ENCODE peak calls at places on chromosome 18, in ten cellular contexts. One of them, this sample, is unnamed. For H3K9me3, the result is how much of the 10 kb centered on the place peaks cover.

GRCh38 chr18:43774497-43774896 is 497.2 kb upstream of the SYT4 start:
- DNase-seq in endodermal cell: no peak
- DNase-seq in heart right ventricle: no peak
- DNase-seq in HepG2: no peak
- DNase-seq in endothelial cell of umbilical vein: no peak
- DNase-seq in K562: no peak
- DNase-seq in fibroblast of lung: no peak
- DNase-seq in psoas muscle: no peak
- DNase-seq in sigmoid colon: no peak
- DNase-seq in cardiac muscle cell: no peak
- DNase-seq in this sample: no peak

GRCh38 chr18:57906852-57907251 is 103.7 kb upstream of the ATP8B1 start:
- DNase-seq in psoas muscle: no peak
- DNase-seq in cardiac muscle cell: no peak
- DNase-seq in K562: peak
- DNase-seq in fibroblast of lung: no peak
- DNase-seq in endothelial cell of umbilical vein: no peak
- DNase-seq in endodermal cell: peak
- DNase-seq in HepG2: no peak
- DNase-seq in sigmoid colon: no peak
- DNase-seq in heart right ventricle: no peak
- DNase-seq in this sample: no peak

GRCh38 chr18:50042611-50043010 is 152.3 kb downstream of the MYO5B start:
- DNase-seq in psoas muscle: no peak
- DNase-seq in heart right ventricle: no peak
- DNase-seq in cardiac muscle cell: no peak
- DNase-seq in endodermal cell: no peak
- DNase-seq in K562: no peak
- DNase-seq in endothelial cell of umbilical vein: no peak
- DNase-seq in fibroblast of lung: no peak
- DNase-seq in HepG2: no peak
- DNase-seq in sigmoid colon: no peak
- DNase-seq in this sample: no peak

GRCh38 chr18:26714739-26715138 is 150.8 kb downstream of the AQP4 start:
- DNase-seq in endodermal cell: no peak
- DNase-seq in K562: no peak
- DNase-seq in psoas muscle: no peak
- DNase-seq in HepG2: no peak
- DNase-seq in fibroblast of lung: no peak
- DNase-seq in cardiac muscle cell: no peak
- DNase-seq in heart right ventricle: no peak
- DNase-seq in endothelial cell of umbilical vein: no peak
- DNase-seq in sigmoid colon: no peak
- DNase-seq in this sample: no peak

GRCh38 chr18:23627325-23627724 is 35.4 kb downstream of the ANKRD29 start:
- DNase-seq in cardiac muscle cell: no peak
- DNase-seq in psoas muscle: no peak
- DNase-seq in K562: no peak
- DNase-seq in fibroblast of lung: peak
- DNase-seq in endodermal cell: no peak
- DNase-seq in endothelial cell of umbilical vein: peak
- DNase-seq in heart right ventricle: no peak
- DNase-seq in HepG2: peak
- DNase-seq in sigmoid colon: no peak
- DNase-seq in this sample: no peak

GRCh38 chr18:68997845-68998244 is 200.0 kb downstream of the CCDC102B start:
- DNase-seq in K562: no peak
- DNase-seq in fibroblast of lung: no peak
- DNase-seq in endothelial cell of umbilical vein: no peak
- DNase-seq in heart right ventricle: no peak
- DNase-seq in sigmoid colon: no peak
- DNase-seq in cardiac muscle cell: no peak
- DNase-seq in HepG2: no peak
- DNase-seq in psoas muscle: no peak
- DNase-seq in endodermal cell: no peak
- DNase-seq in this sample: no peak

GRCh38 chr18:63022429-63023022 is 297.0 kb downstream of the BCL2 start:
- DNase-seq in K562: peak
- DNase-seq in heart right ventricle: no peak
- DNase-seq in fibroblast of lung: no peak
- DNase-seq in endodermal cell: peak
- DNase-seq in endothelial cell of umbilical vein: no peak
- DNase-seq in psoas muscle: no peak
- DNase-seq in cardiac muscle cell: peak
- DNase-seq in HepG2: no peak
- DNase-seq in sigmoid colon: no peak
- DNase-seq in this sample: no peak

GRCh38 chr18:11316546-11316945 is 167.2 kb upstream of the PIEZO2 start:
- DNase-seq in endodermal cell: no peak
- DNase-seq in cardiac muscle cell: no peak
- DNase-seq in psoas muscle: no peak
- DNase-seq in endothelial cell of umbilical vein: no peak
- DNase-seq in heart right ventricle: no peak
- DNase-seq in sigmoid colon: no peak
- DNase-seq in K562: no peak
- DNase-seq in HepG2: no peak
- DNase-seq in fibroblast of lung: no peak
- DNase-seq in this sample: no peak

GRCh38 chr18:30163573-30163972 is 879.0 kb downstream of the DSC3 start:
- DNase-seq in sigmoid colon: no peak
- DNase-seq in heart right ventricle: no peak
- DNase-seq in HepG2: no peak
- DNase-seq in cardiac muscle cell: no peak
- DNase-seq in endodermal cell: no peak
- DNase-seq in fibroblast of lung: no peak
- DNase-seq in K562: no peak
- DNase-seq in psoas muscle: no peak
- DNase-seq in endothelial cell of umbilical vein: no peak
- DNase-seq in this sample: no peak

GRCh38 chr18:76986391-76986790 is 146.2 kb downstream of the MBP start:
- DNase-seq in HepG2: no peak
- DNase-seq in heart right ventricle: peak
- DNase-seq in endodermal cell: peak
- DNase-seq in sigmoid colon: no peak
- DNase-seq in psoas muscle: no peak
- DNase-seq in fibroblast of lung: no peak
- DNase-seq in K562: no peak
- DNase-seq in cardiac muscle cell: no peak
- DNase-seq in endothelial cell of umbilical vein: no peak
- DNase-seq in this sample: no peak

GRCh38 chr18:8496186-8496585 is 113.1 kb upstream of the RAB12 start:
- DNase-seq in psoas muscle: no peak
- DNase-seq in fibroblast of lung: no peak
- DNase-seq in sigmoid colon: peak
- DNase-seq in K562: no peak
- DNase-seq in endothelial cell of umbilical vein: no peak
- DNase-seq in HepG2: no peak
- DNase-seq in endodermal cell: peak
- DNase-seq in cardiac muscle cell: no peak
- DNase-seq in heart right ventricle: no peak
- DNase-seq in this sample: no peak

GRCh38 chr18:64254399-64255093 is 105.7 kb upstream of the LINC00305 start:
- DNase-seq in K562: no peak
- DNase-seq in sigmoid colon: no peak
- DNase-seq in heart right ventricle: no peak
- DNase-seq in fibroblast of lung: no peak
- DNase-seq in cardiac muscle cell: no peak
- DNase-seq in endothelial cell of umbilical vein: no peak
- DNase-seq in psoas muscle: no peak
- DNase-seq in endodermal cell: no peak
- DNase-seq in HepG2: no peak
- DNase-seq in this sample: no peak

GRCh38 chr18:29191263-29191662 is 1014.3 kb upstream of the CDH2 start:
- DNase-seq in sigmoid colon: no peak
- DNase-seq in fibroblast of lung: peak
- DNase-seq in heart right ventricle: no peak
- DNase-seq in endothelial cell of umbilical vein: peak
- DNase-seq in K562: no peak
- DNase-seq in HepG2: peak
- DNase-seq in cardiac muscle cell: no peak
- DNase-seq in psoas muscle: no peak
- DNase-seq in endodermal cell: peak
- DNase-seq in this sample: no peak

GRCh38 chr18:66393463-66393862 is 210.4 kb downstream of the CDH19 start:
- DNase-seq in psoas muscle: no peak
- DNase-seq in endothelial cell of umbilical vein: no peak
- DNase-seq in K562: no peak
- DNase-seq in fibroblast of lung: no peak
- DNase-seq in sigmoid colon: no peak
- DNase-seq in endodermal cell: no peak
- DNase-seq in heart right ventricle: no peak
- DNase-seq in HepG2: no peak
- DNase-seq in cardiac muscle cell: no peak
- DNase-seq in this sample: no peak

GRCh38 chr18:66395671-66396218 is 208.1 kb downstream of the CDH19 start:
- DNase-seq in sigmoid colon: no peak
- DNase-seq in cardiac muscle cell: no peak
- DNase-seq in HepG2: no peak
- DNase-seq in psoas muscle: no peak
- DNase-seq in K562: no peak
- DNase-seq in endothelial cell of umbilical vein: no peak
- DNase-seq in heart right ventricle: no peak
- DNase-seq in endodermal cell: no peak
- DNase-seq in fibroblast of lung: no peak
- DNase-seq in this sample: no peak
- H3K9me3 ChIP-seq in sigmoid colon: under half
- H3K9me3 ChIP-seq in cardiac muscle cell: under half
- H3K9me3 ChIP-seq in HepG2: under half
- H3K9me3 ChIP-seq in psoas muscle: under half
- H3K9me3 ChIP-seq in K562: under half
- H3K9me3 ChIP-seq in endothelial cell of umbilical vein: under half
- H3K9me3 ChIP-seq in heart right ventricle: under half
- H3K9me3 ChIP-seq in endodermal cell: under half
- H3K9me3 ChIP-seq in fibroblast of lung: under half
- H3K9me3 ChIP-seq in this sample: under half

GRCh38 chr18:74509856-74510769 is 13.9 kb downstream of the CNDP2 start:
- DNase-seq in heart right ventricle: no peak
- DNase-seq in sigmoid colon: peak
- DNase-seq in endodermal cell: peak
- DNase-seq in cardiac muscle cell: no peak
- DNase-seq in K562: no peak
- DNase-seq in fibroblast of lung: no peak
- DNase-seq in HepG2: no peak
- DNase-seq in endothelial cell of umbilical vein: no peak
- DNase-seq in psoas muscle: no peak
- DNase-seq in this sample: no peak
- H3K9me3 ChIP-seq in heart right ventricle: under half
- H3K9me3 ChIP-seq in sigmoid colon: under half
- H3K9me3 ChIP-seq in endodermal cell: under half
- H3K9me3 ChIP-seq in cardiac muscle cell: under half
- H3K9me3 ChIP-seq in K562: under half
- H3K9me3 ChIP-seq in fibroblast of lung: under half
- H3K9me3 ChIP-seq in HepG2: under half
- H3K9me3 ChIP-seq in endothelial cell of umbilical vein: under half
- H3K9me3 ChIP-seq in psoas muscle: under half
- H3K9me3 ChIP-seq in this sample: under half

GRCh38 chr18:14942275-14942674 is 194.3 kb downstream of the ANKRD30B start:
- DNase-seq in endodermal cell: no peak
- DNase-seq in heart right ventricle: no peak
- DNase-seq in endothelial cell of umbilical vein: no peak
- DNase-seq in cardiac muscle cell: no peak
- DNase-seq in K562: no peak
- DNase-seq in psoas muscle: no peak
- DNase-seq in HepG2: no peak
- DNase-seq in fibroblast of lung: no peak
- DNase-seq in sigmoid colon: no peak
- DNase-seq in this sample: no peak

GRCh38 chr18:14939141-14939540 is 191.2 kb downstream of the ANKRD30B start:
- DNase-seq in cardiac muscle cell: no peak
- DNase-seq in psoas muscle: no peak
- DNase-seq in heart right ventricle: no peak
- DNase-seq in HepG2: no peak
- DNase-seq in sigmoid colon: no peak
- DNase-seq in K562: no peak
- DNase-seq in endothelial cell of umbilical vein: no peak
- DNase-seq in fibroblast of lung: no peak
- DNase-seq in endodermal cell: no peak
- DNase-seq in this sample: no peak

GRCh38 chr18:14941792-14942191 is 193.8 kb downstream of the ANKRD30B start:
- DNase-seq in K562: no peak
- DNase-seq in sigmoid colon: no peak
- DNase-seq in HepG2: no peak
- DNase-seq in heart right ventricle: no peak
- DNase-seq in cardiac muscle cell: no peak
- DNase-seq in endothelial cell of umbilical vein: no peak
- DNase-seq in endodermal cell: no peak
- DNase-seq in fibroblast of lung: no peak
- DNase-seq in psoas muscle: no peak
- DNase-seq in this sample: no peak

GRCh38 chr18:14940738-14941137 is 192.8 kb downstream of the ANKRD30B start:
- DNase-seq in endothelial cell of umbilical vein: no peak
- DNase-seq in sigmoid colon: no peak
- DNase-seq in fibroblast of lung: no peak
- DNase-seq in psoas muscle: no peak
- DNase-seq in K562: no peak
- DNase-seq in endodermal cell: no peak
- DNase-seq in cardiac muscle cell: no peak
- DNase-seq in heart right ventricle: no peak
- DNase-seq in HepG2: no peak
- DNase-seq in this sample: no peak

GRCh38 chr18:14941256-14941655 is 193.3 kb downstream of the ANKRD30B start:
- DNase-seq in sigmoid colon: no peak
- DNase-seq in endothelial cell of umbilical vein: no peak
- DNase-seq in psoas muscle: no peak
- DNase-seq in HepG2: no peak
- DNase-seq in endodermal cell: no peak
- DNase-seq in fibroblast of lung: no peak
- DNase-seq in heart right ventricle: no peak
- DNase-seq in K562: no peak
- DNase-seq in cardiac muscle cell: no peak
- DNase-seq in this sample: no peak
- H3K9me3 ChIP-seq in sigmoid colon: under half
- H3K9me3 ChIP-seq in endothelial cell of umbilical vein: under half
- H3K9me3 ChIP-seq in psoas muscle: under half
- H3K9me3 ChIP-seq in HepG2: under half
- H3K9me3 ChIP-seq in endodermal cell: under half
- H3K9me3 ChIP-seq in fibroblast of lung: under half
- H3K9me3 ChIP-seq in heart right ventricle: under half
- H3K9me3 ChIP-seq in K562: under half
- H3K9me3 ChIP-seq in cardiac muscle cell: under half
- H3K9me3 ChIP-seq in this sample: under half

DNA sequence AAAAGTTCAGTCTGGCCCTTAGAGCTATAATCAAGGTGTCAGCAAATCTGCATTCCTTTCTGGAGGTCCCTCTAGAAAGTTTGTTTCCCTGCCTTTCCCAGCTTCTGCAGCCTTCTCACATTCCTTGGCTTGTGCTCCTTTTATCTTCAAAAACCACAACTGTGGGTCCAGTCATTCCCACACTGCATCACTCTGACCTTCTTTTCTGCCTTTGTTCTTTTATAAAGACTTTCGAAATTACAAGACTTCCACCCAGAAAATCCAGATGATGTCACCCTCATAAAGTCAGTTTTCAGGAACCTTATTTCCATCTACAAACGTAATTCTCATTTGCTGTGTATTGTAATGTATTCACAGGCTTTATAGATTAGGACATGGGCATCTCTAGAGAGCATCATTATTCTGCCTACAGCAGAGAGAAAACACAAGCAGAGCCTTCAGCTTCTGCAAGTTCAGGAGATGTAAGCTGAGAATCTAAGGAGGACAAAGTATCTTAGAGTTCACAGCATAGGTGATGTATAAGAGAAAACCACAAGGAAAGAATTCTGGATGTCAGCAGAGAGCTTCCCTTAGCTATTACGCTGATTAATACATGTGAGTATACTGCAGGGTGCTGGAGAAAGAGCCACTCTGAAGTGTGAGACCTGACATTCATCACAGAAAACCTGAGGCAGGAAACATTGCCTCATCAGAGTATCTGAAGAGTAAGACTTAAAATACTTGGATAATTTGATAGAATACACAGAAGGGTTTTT is 1100.2 kb downstream of the CBLN2 start:
- DNase-seq in endothelial cell of umbilical vein: no peak
- DNase-seq in endodermal cell: no peak
- DNase-seq in fibroblast of lung: peak
- DNase-seq in heart right ventricle: no peak
- DNase-seq in sigmoid colon: no peak
- DNase-seq in cardiac muscle cell: no peak
- DNase-seq in K562: no peak
- DNase-seq in HepG2: no peak
- DNase-seq in psoas muscle: no peak
- DNase-seq in this sample: no peak
- H3K9me3 ChIP-seq in endothelial cell of umbilical vein: under half
- H3K9me3 ChIP-seq in endodermal cell: half or more
- H3K9me3 ChIP-seq in fibroblast of lung: under half
- H3K9me3 ChIP-seq in heart right ventricle: under half
- H3K9me3 ChIP-seq in sigmoid colon: under half
- H3K9me3 ChIP-seq in cardiac muscle cell: under half
- H3K9me3 ChIP-seq in K562: under half
- H3K9me3 ChIP-seq in HepG2: under half
- H3K9me3 ChIP-seq in psoas muscle: under half
- H3K9me3 ChIP-seq in this sample: under half